ENCODE peak calls at places on chromosomes 7 and 10, in four cellular contexts. Q is cardiac muscle cell, A is fibroblast of lung, D is iPS DF 6.9. V is an unnamed sample. For H3K9me3, the result is how much of the 10 kb centered on the place peaks cover.

GRCh38 chr10:122277737-122278136 is 6.6 kb downstream of the BTBD16 start:
- DNase-seq in Q (no peak), A (no peak), D (no peak), V (no peak)

GRCh38 chr7:66758964-66759628 is 18.6 kb downstream of the RABGEF1 start:
- DNase-seq in Q (peak), A (no peak), D (no peak), V (no peak)

GRCh38 chr10:86375204-86375603 is 8.6 kb upstream of the GRID1 start:
- DNase-seq in Q (no peak), A (no peak), D (no peak), V (no peak)

GRCh38 chr10:6576326-6576725 is 3.8 kb downstream of the PRKCQ start:
- DNase-seq in Q (no peak), A (no peak), D (no peak), V (no peak)

GRCh38 chr7:116259156-116259555 is 48.8 kb downstream of the TES start:
- DNase-seq in Q (peak), A (no peak), D (no peak), V (no peak)

GRCh38 chr7:112140600-112140999 is 65.6 kb downstream of the DOCK4 start:
- DNase-seq in Q (no peak), A (no peak), D (no peak), V (no peak)

GRCh38 chr10:110491346-110491745 is 6.4 kb upstream of the DUSP5 start:
- DNase-seq in Q (no peak), A (no peak), D (no peak), V (no peak)

GRCh38 chr10:91901784-91902677 is 7.3 kb downstream of the FGFBP3 start:
- DNase-seq in Q (peak), A (peak), D (no peak), V (no peak)

GRCh38 chr7:151520419-151521229 is 929 bp upstream of the RHEB start:
- DNase-seq in Q (peak), A (no peak), D (no peak), V (no peak)

DNA sequence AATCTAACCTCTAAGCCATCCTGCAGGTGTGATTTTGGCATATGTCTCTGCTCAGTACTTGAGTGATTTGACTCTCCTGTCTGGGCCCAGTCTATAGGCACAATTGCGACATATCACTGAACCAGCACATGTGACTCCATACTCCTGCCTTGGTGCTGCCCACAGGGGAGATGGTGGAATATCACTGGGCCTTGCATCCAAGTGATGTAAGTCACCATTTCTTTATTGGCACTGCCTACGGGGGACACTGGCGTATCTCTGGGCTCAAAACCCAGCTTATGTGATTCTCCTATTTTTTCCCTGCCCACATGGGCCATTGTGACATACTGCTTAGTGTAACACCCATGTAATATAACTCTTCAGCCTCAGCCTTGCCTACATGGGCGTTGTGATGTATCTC is 48.1 kb upstream of the ZNF680 start:
- DNase-seq in Q (no peak), A (no peak), D (no peak), V (no peak)
- H3K9me3 ChIP-seq in Q (under half), A (under half), D (under half), V (under half)

DNA sequence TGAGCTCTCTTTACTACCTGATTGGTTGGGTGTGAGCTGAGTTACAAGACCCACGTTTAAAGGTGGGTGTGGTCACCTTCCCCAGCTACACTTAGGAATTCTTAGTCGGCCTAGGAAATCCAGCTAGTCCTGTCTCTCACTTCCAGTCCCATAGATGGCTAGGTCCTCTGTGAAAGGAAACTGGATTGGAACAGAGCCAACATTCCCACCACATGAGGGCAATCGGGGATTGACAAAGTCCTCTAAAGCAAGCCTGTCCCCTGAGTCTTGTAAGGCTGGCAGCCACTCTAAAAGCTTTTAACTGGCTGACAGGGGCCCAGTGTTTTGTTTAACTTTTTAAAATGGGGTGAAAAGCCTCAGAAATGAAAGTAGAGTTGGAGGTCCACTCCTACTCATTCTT is 15.1 kb upstream of the CROT start:
- DNase-seq in Q (no peak), A (no peak), D (no peak), V (no peak)
- H3K9me3 ChIP-seq in Q (under half), A (under half), D (under half), V (under half)

DNA sequence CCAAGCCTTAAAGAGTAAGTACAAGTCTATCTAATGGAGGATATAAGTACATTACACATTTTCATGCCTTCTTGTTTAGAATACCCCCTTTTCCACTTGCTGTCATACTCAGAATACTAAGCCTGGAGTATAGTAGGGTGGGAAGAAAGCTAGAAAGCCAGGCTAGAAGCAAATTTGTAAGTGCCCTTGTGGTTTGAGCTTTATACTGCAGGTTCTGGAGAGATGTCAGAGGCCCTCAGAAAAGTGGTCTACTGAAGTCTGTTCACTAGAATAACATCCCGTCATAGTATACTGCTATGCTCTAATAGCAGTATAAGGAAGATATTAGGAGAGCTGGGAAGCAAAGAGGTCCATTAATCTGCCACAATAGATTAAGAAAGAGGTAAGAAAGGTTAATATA is 62.7 kb downstream of the HPSE2 start:
- DNase-seq in Q (no peak), A (no peak), D (no peak), V (no peak)
- H3K9me3 ChIP-seq in Q (under half), A (under half), D (under half), V (under half)

DNA sequence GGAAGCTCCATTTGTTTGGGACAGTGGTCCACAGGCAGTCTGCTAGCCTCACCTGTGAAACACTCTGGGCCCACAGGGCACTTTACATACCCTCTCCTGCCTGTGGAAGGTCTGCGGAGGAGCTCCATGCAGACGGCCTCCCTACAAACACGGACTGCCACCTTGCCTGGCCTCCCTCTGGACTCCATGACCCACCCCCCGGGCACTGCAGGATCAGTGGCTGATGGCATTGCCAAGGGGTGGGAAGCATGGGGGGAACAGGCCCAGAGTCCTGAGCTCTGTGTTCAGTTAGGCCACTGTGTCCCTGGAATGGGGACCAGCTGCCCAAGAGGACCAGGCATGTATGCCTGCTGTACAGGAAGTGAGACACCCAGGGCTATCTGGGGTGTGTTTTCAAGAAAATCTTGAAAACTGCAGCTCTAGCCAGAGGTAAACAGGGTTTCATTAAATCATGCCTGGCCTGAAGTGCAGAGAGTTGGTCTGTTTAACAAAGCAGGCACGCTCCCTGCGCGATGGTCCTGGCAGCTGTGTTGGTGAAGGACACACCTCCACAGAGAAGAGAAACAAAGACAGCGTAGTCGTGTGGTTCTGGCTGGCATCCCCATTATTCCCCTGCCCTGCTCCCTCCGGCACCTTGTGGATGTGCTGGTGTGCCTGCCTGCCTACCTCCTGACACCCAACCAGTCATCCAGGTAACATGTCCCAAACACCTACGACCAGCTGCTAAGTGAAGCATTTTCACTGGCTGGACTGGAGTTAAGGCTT is 470.8 kb upstream of the ZMIZ1 start:
- DNase-seq in Q (no peak), A (no peak), D (no peak), V (no peak)
- H3K9me3 ChIP-seq in Q (under half), A (under half), D (under half), V (under half)

GRCh38 chr10:102507521-102507920 is 3.7 kb downstream of the SUFU start:
- DNase-seq in Q (no peak), A (no peak), D (no peak), V (no peak)
- H3K9me3 ChIP-seq in Q (under half), A (under half), D (under half), V (under half)

GRCh38 chr7:157596026-157596425 is 259.2 kb downstream of the DNAJB6 start:
- DNase-seq in Q (no peak), A (no peak), D (no peak), V (no peak)

GRCh38 chr7:157594306-157594705 is 257.5 kb downstream of the DNAJB6 start:
- DNase-seq in Q (no peak), A (no peak), D (no peak), V (no peak)

GRCh38 chr7:157595086-157595855 is 258.5 kb downstream of the DNAJB6 start:
- DNase-seq in Q (no peak), A (no peak), D (no peak), V (no peak)

GRCh38 chr7:157597562-157597961 is 260.8 kb downstream of the DNAJB6 start:
- DNase-seq in Q (no peak), A (no peak), D (no peak), V (no peak)

GRCh38 chr7:157596471-157596870 is 259.7 kb downstream of the DNAJB6 start:
- DNase-seq in Q (no peak), A (no peak), D (no peak), V (no peak)
- H3K9me3 ChIP-seq in Q (under half), A (under half), D (under half), V (under half)

DNA sequence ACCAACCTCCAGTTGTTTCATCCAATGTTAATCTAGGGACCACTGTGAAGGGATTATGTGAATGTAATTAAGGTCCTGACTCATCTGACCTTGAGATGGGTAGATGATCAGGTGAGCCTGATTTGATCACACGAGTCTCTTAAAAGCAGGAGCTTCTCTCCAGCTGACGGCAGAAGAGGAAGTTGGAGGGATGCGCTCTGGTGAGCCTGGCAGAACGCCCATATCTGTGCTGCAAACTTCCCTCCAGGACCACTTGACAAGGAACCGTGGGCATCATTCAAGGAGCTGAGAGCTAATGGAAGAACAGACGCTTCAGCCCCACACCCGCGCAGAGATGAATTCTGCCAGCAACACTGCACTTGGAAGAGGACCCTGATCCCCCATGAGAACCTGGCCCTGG is 642.4 kb downstream of the TNS3 start:
- DNase-seq in Q (no peak), A (no peak), D (no peak), V (no peak)
- H3K9me3 ChIP-seq in Q (under half), A (under half), D (under half), V (under half)

GRCh38 chr7:149527414-149527813 is 29.8 kb upstream of the ZNF746 start:
- DNase-seq in Q (no peak), A (no peak), D (no peak), V (no peak)

GRCh38 chr7:149529136-149529718 is 31.6 kb upstream of the ZNF746 start:
- DNase-seq in Q (peak), A (peak), D (no peak), V (no peak)

GRCh38 chr7:149525280-149525679 is 27.7 kb upstream of the ZNF746 start:
- DNase-seq in Q (no peak), A (no peak), D (no peak), V (no peak)

DNA sequence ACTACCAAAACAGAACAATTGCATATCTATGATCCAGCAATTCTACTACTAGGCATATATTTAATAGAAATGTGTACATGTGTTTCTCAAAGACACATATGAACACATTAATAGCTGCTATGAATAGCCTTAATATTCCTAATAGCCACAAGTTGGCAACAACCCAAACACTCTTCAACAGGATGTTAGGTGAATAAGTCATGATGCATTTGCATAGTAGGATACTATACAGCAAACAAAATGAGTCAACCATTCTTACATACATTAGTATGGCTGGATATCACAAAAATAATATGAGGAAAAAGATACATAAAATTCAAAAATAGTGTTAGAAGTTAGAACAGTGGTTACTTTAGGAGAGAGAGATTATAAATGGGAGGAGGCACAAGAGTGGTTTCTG is 26.8 kb upstream of the ZNF746 start:
- DNase-seq in Q (no peak), A (no peak), D (no peak), V (no peak)
- H3K9me3 ChIP-seq in Q (under half), A (under half), D (under half), V (under half)